ENCODE peak calls at places on chromosomes 16 and 17, in seven cellular contexts. S is SHP77; G is WTC11; C is stimulated activated CD4-positive, alpha-beta T cell treated with anti-CD3 and anti-CD28 coated beads, TNF-alpha, amount 100 ng/mL, for 1 hour; X is kidney glomerular epithelial cell; Q is stimulated activated CD8-positive, alpha-beta memory T cell treated with anti-CD3 and anti-CD28 coated beads, Interleukin-7, amount 100 ng/mL, for 4 hours; Y is ACHN. R is an unnamed sample.

GRCh38 chr16:87832137-87832527 is 37.2 kb downstream of the SLC7A5 start:
- DNase-seq in S (no peak), C (no peak), G (no peak), Y (no peak), Q (no peak), X (no peak), R (no peak)

GRCh38 chr17:75367312-75367711 is 38.2 kb downstream of the GRB2 start:
- DNase-seq in X (no peak), S (no peak), Y (no peak), C (no peak), G (no peak), Q (no peak), R (peak)

GRCh38 chr16:1537763-1538289 is 4.4 kb downstream of the TMEM204 start:
- DNase-seq in Q (no peak), Y (no peak), C (no peak), S (no peak), X (no peak), G (no peak), R (no peak)

GRCh38 chr16:78563905-78564304 is 464.5 kb downstream of the WWOX start:
- DNase-seq in C (no peak), Y (no peak), X (no peak), S (peak), Q (no peak), G (no peak), R (no peak)

GRCh38 chr17:9645858-9646555 is 690 bp downstream of the USP43 start:
- DNase-seq in Y (peak), Q (peak), X (peak), G (peak), S (no peak), C (no peak), R (peak)

GRCh38 chr17:40664582-40665333 is at the start of gene KRT222:
- DNase-seq in C (no peak), Q (no peak), S (no peak), Y (peak), X (no peak), G (no peak), R (no peak)

GRCh38 chr17:8506145-8506544 is 70.5 kb downstream of the NDEL1 start:
- DNase-seq in S (no peak), Y (no peak), X (no peak), Q (no peak), G (no peak), C (no peak), R (no peak)

GRCh38 chr16:26668026-26668425 is 398.7 kb upstream of the C16orf82 start:
- DNase-seq in G (no peak), Q (no peak), C (no peak), Y (no peak), X (no peak), S (no peak), R (no peak)

GRCh38 chr17:80773243-80773991 is 218.2 kb upstream of the CHMP6 start:
- DNase-seq in Q (no peak), Y (no peak), G (no peak), S (peak), X (no peak), C (no peak), R (peak)

GRCh38 chr17:17933775-17934174 is 38.4 kb downstream of the TOM1L2 start:
- DNase-seq in S (no peak), G (no peak), C (no peak), X (peak), Y (no peak), Q (no peak), R (no peak)

GRCh38 chr16:20868890-20869289 is 31.3 kb downstream of the DCUN1D3 start:
- DNase-seq in Q (no peak), Y (peak), G (no peak), X (no peak), S (peak), C (no peak), R (no peak)

GRCh38 chr16:69311533-69312388 is 611 bp downstream of the VPS4A start:
- DNase-seq in X (peak), S (peak), C (peak), Y (peak), G (peak), Q (peak), R (no peak)

GRCh38 chr17:2215616-2216364 is 87.8 kb downstream of the SMG6 start:
- DNase-seq in G (peak), C (peak), Y (no peak), Q (peak), S (peak), X (no peak), R (no peak)

GRCh38 chr17:68381076-68381900 is 76.0 kb downstream of the WIPI1 start:
- DNase-seq in G (no peak), C (no peak), Q (no peak), S (no peak), X (peak), Y (no peak), R (peak)

GRCh38 chr16:24775455-24775854 is 46.0 kb downstream of the TNRC6A start:
- DNase-seq in X (no peak), S (no peak), Y (no peak), C (no peak), Q (no peak), G (no peak), R (no peak)

GRCh38 chr16:46972429-46972970 is 974 bp downstream of the DNAJA2 start:
- DNase-seq in X (peak), C (no peak), S (peak), Q (no peak), G (no peak), Y (peak), R (peak)

GRCh38 chr16:3235856-3236669 is 1.1 kb upstream of the ZNF200 start:
- DNase-seq in Y (no peak), Q (peak), G (peak), X (no peak), S (no peak), C (no peak), R (peak)

GRCh38 chr17:76981545-76982295 is 113.5 kb downstream of the MGAT5B start:
- DNase-seq in Y (no peak), G (no peak), S (no peak), C (no peak), X (no peak), Q (no peak), R (no peak)

GRCh38 chr17:28368306-28368831 is 1.7 kb downstream of the VTN start:
- DNase-seq in X (no peak), C (no peak), Y (no peak), S (no peak), Q (no peak), G (no peak), R (no peak)

GRCh38 chr17:78501241-78502036 is 75.8 kb downstream of the DNAH17 start:
- DNase-seq in Q (no peak), Y (no peak), G (no peak), X (no peak), C (no peak), S (no peak), R (no peak)

GRCh38 chr16:54077412-54077821 is 209.2 kb downstream of the IRX3 start:
- DNase-seq in S (no peak), C (no peak), G (no peak), Q (no peak), X (peak), Y (peak), R (peak)

GRCh38 chr17:42525221-42525620 is 10.8 kb upstream of the NAGLU start:
- DNase-seq in Y (no peak), S (no peak), X (peak), G (no peak), Q (no peak), C (no peak), R (no peak)

GRCh38 chr16:23509441-23509754 is 896 bp downstream of the GGA2 start:
- DNase-seq in G (no peak), X (no peak), Y (no peak), C (no peak), Q (no peak), S (no peak), R (no peak)

GRCh38 chr16:711548-712320 is 3.2 kb upstream of the METRN start:
- DNase-seq in S (peak), X (peak), G (peak), Q (peak), C (peak), Y (peak), R (peak)

GRCh38 chr17:56833023-56833811 is 503 bp downstream of the C17orf67 start:
- DNase-seq in Y (peak), S (no peak), C (peak), Q (peak), X (peak), G (peak), R (peak)

GRCh38 chr16:8874388-8874787 is 5.6 kb upstream of the CARHSP1 start:
- DNase-seq in S (no peak), Y (no peak), C (no peak), X (no peak), Q (no peak), G (no peak), R (no peak)

GRCh38 chr16:3189869-3190268 is 1.9 kb downstream of the OR1F1 start:
- DNase-seq in Y (no peak), C (no peak), Q (no peak), G (no peak), S (no peak), X (no peak), R (no peak)

GRCh38 chr17:48215583-48216139 is 108.1 kb downstream of the SNX11 start:
- DNase-seq in C (no peak), S (peak), Y (peak), Q (no peak), G (peak), X (peak), R (peak)

GRCh38 chr16:27174007-27174406 is 29.3 kb upstream of the KDM8 start:
- DNase-seq in X (no peak), G (no peak), Y (no peak), Q (peak), S (peak), C (no peak), R (no peak)

GRCh38 chr17:5100832-5101231 is 10.8 kb downstream of the ZNF232 start:
- DNase-seq in Y (no peak), S (no peak), X (no peak), G (no peak), C (no peak), Q (no peak), R (no peak)

GRCh38 chr17:17445925-17446665 is 30.7 kb upstream of the MED9 start:
- DNase-seq in S (peak), Q (no peak), G (no peak), C (no peak), Y (peak), X (peak), R (peak)

GRCh38 chr17:76471498-76472257 is 4.3 kb downstream of the AANAT start:
- DNase-seq in Y (no peak), X (no peak), S (no peak), C (no peak), G (no peak), Q (no peak), R (no peak)

GRCh38 chr16:67116388-67117311 is 6.9 kb downstream of the PHAF1 start:
- DNase-seq in C (no peak), Y (no peak), S (no peak), G (no peak), Q (no peak), X (no peak), R (peak)

R was measured in SK-MEL-5.